ENCODE peak calls at places on chromosomes 3 and 15, in five cellular contexts. V is fibroblast of pulmonary artery, O is AG04450, Q is AG04449, N is stomach. B is an unnamed sample.

GRCh38 chr3:72347819-72348319 is 500.4 kb downstream of the SHQ1 start:
- DNase-seq in V (peak), O (peak), Q (no peak), N (peak), B (no peak)

GRCh38 chr3:46612324-46612723 is at the start of gene FAM240A:
- DNase-seq in V (peak), O (no peak), Q (no peak), N (no peak), B (no peak)

GRCh38 chr3:106198828-106199194 is 330.0 kb upstream of the CBLB start:
- DNase-seq in V (no peak), O (peak), Q (peak), N (no peak), B (no peak)

GRCh38 chr15:49288411-49288810 is 118.4 kb downstream of the GALK2 start:
- DNase-seq in V (no peak), O (no peak), Q (no peak), N (no peak), B (no peak)

GRCh38 chr15:38320181-38320580 is 67.5 kb downstream of the SPRED1 start:
- DNase-seq in V (peak), O (no peak), Q (no peak), N (no peak), B (peak)

GRCh38 chr3:36904641-36905040 is 40.2 kb downstream of the TRANK1 start:
- DNase-seq in V (peak), O (no peak), Q (no peak), N (no peak), B (no peak)

GRCh38 chr3:58041182-58041825 is 33.1 kb downstream of the FLNB start:
- DNase-seq in V (peak), O (no peak), Q (no peak), N (no peak), B (no peak)

GRCh38 chr3:137770821-137771399 is 6.8 kb downstream of the SOX14 start:
- DNase-seq in V (no peak), O (no peak), Q (no peak), N (no peak), B (no peak)

GRCh38 chr15:81939604-81940440 is 106.0 kb downstream of the MEX3B start:
- DNase-seq in V (peak), O (peak), Q (no peak), N (no peak), B (no peak)

GRCh38 chr3:14989943-14990753 is 42.8 kb downstream of the NR2C2 start:
- DNase-seq in V (peak), O (no peak), Q (no peak), N (no peak), B (no peak)

GRCh38 chr3:147405552-147406254 is 640 bp downstream of the ZIC4 start:
- DNase-seq in V (no peak), O (no peak), Q (no peak), N (no peak), B (no peak)

GRCh38 chr3:98553751-98554150 is 22.0 kb downstream of the GPR15 start:
- DNase-seq in V (no peak), O (no peak), Q (no peak), N (no peak), B (no peak)

GRCh38 chr15:83556754-83557153 is 97.2 kb upstream of the ADAMTSL3 start:
- DNase-seq in V (no peak), O (no peak), Q (no peak), N (no peak), B (no peak)

DNA sequence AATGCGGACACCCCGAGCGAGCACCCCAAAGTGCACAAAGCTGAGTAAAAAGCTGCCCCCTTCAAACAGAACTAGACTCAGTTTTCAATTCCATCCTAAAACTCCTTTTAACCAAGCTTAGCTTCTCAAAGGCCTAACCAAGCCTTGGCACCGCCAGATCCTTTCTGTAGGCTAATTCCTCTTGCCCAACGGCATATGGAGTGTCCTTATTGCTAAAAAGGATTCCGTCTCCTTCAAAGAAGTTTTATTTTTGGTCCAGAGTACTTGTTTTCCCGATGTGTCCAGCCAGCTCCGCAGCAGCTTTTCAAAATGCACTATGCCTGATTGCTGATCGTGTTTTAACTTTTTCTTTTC is 5.3 kb downstream of the BHLHE40 start:
- DNase-seq in V (peak), O (no peak), Q (no peak), N (no peak), B (no peak)
- H3K4me3 ChIP-seq in V (peak), O (peak), Q (peak), N (peak), B (peak)

DNA sequence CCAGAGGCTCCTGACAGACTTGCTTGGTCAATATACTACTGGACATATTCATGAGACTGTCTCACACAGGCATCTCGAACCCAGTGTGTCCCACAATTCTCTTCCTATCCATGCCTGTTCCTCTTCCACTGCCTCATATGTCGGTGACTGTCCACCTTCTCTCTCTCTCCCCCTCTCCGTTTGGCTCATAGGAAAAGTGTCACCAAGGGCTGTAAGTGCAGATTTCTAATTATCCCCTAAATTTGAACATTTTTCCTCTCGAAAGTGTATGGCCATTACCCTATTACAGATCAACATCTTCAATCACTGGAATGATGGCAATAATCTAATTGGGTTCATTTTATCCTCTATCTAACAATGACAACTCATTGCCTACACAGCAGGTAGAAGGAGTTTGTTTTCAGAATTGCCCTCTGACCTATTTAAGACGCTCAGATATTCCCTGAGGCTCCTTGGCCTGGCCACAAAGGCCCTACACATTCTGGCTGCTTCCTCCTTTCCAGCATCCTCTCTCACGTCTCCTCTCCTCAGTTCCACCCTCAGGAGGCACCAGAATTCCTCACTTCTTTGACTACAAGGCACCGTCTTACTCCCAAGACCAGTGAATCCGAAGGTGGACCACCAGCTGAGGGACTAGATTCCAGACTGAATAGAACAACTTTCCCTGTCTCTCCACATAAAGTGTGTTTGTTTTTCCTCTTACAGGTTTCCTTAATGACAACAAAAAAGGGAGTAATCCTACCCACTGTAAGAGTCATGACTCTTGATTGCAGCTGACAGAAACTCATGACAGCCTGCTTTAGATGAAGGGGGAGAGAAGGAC is 22.2 kb upstream of the MUC20 start:
- DNase-seq in V (no peak), O (no peak), Q (no peak), N (no peak), B (no peak)
- H3K4me3 ChIP-seq in V (no peak), O (no peak), Q (no peak), N (no peak), B (no peak)

GRCh38 chr3:11091791-11092190 is 62.5 kb upstream of the HRH1 start:
- DNase-seq in V (no peak), O (no peak), Q (no peak), N (no peak), B (no peak)

GRCh38 chr3:11099306-11099705 is 55.0 kb upstream of the HRH1 start:
- DNase-seq in V (peak), O (no peak), Q (no peak), N (no peak), B (no peak)

GRCh38 chr3:11093823-11094340 is 60.4 kb upstream of the HRH1 start:
- DNase-seq in V (no peak), O (no peak), Q (no peak), N (no peak), B (no peak)

GRCh38 chr3:11095932-11096265 is 58.4 kb upstream of the HRH1 start:
- DNase-seq in V (no peak), O (no peak), Q (no peak), N (no peak), B (no peak)

GRCh38 chr3:11096266-11097135 is 57.8 kb upstream of the HRH1 start:
- DNase-seq in V (peak), O (peak), Q (peak), N (peak), B (peak)
- H3K4me3 ChIP-seq in V (peak), O (peak), Q (peak), N (peak), B (peak)

GRCh38 chr3:55160241-55160877 is 232.5 kb upstream of the LRTM1 start:
- DNase-seq in V (peak), O (peak), Q (peak), N (peak), B (peak)
- H3K4me3 ChIP-seq in V (no peak), O (no peak), Q (no peak), N (no peak), B (no peak)

GRCh38 chr3:79769234-79769633 is 1.4 kb upstream of the ROBO1 start:
- DNase-seq in V (no peak), O (no peak), Q (no peak), N (no peak), B (no peak)

GRCh38 chr3:79767194-79767952 is 425 bp downstream of the ROBO1 start:
- DNase-seq in V (peak), O (no peak), Q (no peak), N (no peak), B (no peak)

GRCh38 chr3:79767953-79768282 is at the start of gene ROBO1:
- DNase-seq in V (peak), O (no peak), Q (no peak), N (no peak), B (no peak)

GRCh38 chr3:79765854-79766253 is 1.9 kb downstream of the ROBO1 start:
- DNase-seq in V (no peak), O (no peak), Q (no peak), N (no peak), B (no peak)

DNA sequence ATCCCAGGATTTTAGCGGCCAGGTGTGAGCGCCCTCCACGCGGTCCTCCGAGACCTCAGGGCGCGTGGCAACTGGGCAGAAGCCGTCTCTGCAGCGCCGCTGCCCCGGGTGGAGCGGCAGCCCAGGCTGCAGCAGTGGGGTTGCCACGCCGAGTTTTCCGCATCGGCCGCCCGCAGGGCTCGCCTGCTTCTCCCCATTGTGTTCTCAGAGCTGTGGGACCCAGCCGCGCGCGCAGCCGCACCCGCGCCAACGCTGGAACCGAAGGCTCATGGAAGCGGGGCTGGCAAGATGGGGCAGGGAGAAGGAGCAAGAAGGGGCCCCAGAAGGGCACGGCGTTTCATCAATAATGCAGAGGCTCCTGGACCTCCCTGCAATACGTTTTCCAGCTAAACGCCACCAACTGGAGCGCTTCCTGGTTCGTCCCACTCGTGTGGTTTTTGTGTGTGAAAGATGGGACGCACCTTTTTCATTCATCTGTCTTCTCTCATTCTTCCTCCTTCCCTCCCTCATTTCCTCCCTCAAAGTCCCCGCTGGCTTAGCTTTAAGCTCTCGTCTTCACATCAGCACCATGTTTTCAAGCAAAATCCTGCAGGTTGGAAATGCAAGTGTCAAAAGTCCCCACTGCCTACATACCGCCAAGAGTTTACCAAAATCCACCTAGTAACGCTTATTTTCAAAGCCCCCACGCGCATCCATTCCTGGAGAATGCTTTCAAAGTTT is 1.2 kb downstream of the ROBO1 start:
- DNase-seq in V (no peak), O (no peak), Q (no peak), N (no peak), B (no peak)
- H3K4me3 ChIP-seq in V (peak), O (no peak), Q (no peak), N (no peak), B (peak)

GRCh38 chr3:197445886-197446631 is 109.7 kb downstream of the BDH1 start:
- DNase-seq in V (no peak), O (no peak), Q (no peak), N (no peak), B (no peak)
- H3K4me3 ChIP-seq in V (no peak), O (no peak), Q (no peak), N (no peak), B (no peak)

GRCh38 chr3:11522398-11522715 is 121.4 kb downstream of the VGLL4 start:
- DNase-seq in V (no peak), O (no peak), Q (no peak), N (no peak), B (no peak)

GRCh38 chr3:11523793-11524160 is 119.9 kb downstream of the VGLL4 start:
- DNase-seq in V (no peak), O (no peak), Q (no peak), N (no peak), B (no peak)

GRCh38 chr3:11517601-11518000 is 126.1 kb downstream of the VGLL4 start:
- DNase-seq in V (no peak), O (no peak), Q (no peak), N (no peak), B (no peak)

GRCh38 chr3:11521167-11521566 is 122.5 kb downstream of the VGLL4 start:
- DNase-seq in V (no peak), O (no peak), Q (no peak), N (no peak), B (no peak)

GRCh38 chr3:11522953-11523792 is 120.5 kb downstream of the VGLL4 start:
- DNase-seq in V (no peak), O (no peak), Q (no peak), N (no peak), B (peak)
- H3K4me3 ChIP-seq in V (no peak), O (no peak), Q (no peak), N (no peak), B (no peak)

B was measured in skeletal muscle cell.